ENCODE peak calls at places on chromosomes 13 and 19, in five cellular contexts. B is upper lobe of left lung, R is sigmoid colon, D is A549, F is Peyer's patch. V is an unnamed sample.

GRCh38 chr13:28548872-28549271 is 53.9 kb upstream of the FLT1 start:
- DNase-seq in B (no peak), R (no peak), D (no peak), F (no peak), V (no peak)

GRCh38 chr19:6730153-6730804 is 7.1 kb downstream of the GPR108 start:
- DNase-seq in B (peak; percentile 98), R (peak; percentile 86), D (peak; percentile 49), F (peak; percentile 92), V (peak; percentile 98)

GRCh38 chr13:23679214-23679613 is 109.0 kb downstream of the TNFRSF19 start:
- DNase-seq in B (no peak), R (no peak), D (no peak), F (no peak), V (no peak)

GRCh38 chr19:35458821-35459391 is 10.8 kb downstream of the FFAR2 start:
- DNase-seq in B (peak; percentile 42), R (no peak), D (no peak), F (peak; percentile 69), V (no peak)

GRCh38 chr19:15249912-15250634 is 17.8 kb upstream of the EPHX3 start:
- DNase-seq in B (no peak), R (peak; percentile 80), D (no peak), F (no peak), V (peak; percentile 62)

GRCh38 chr13:30045916-30046704 is 195.7 kb upstream of the UBL3 start:
- DNase-seq in B (no peak), R (no peak), D (no peak), F (no peak), V (no peak)

GRCh38 chr13:30354481-30355404 is 47.4 kb upstream of the KATNAL1 start:
- DNase-seq in B (no peak), R (no peak), D (no peak), F (no peak), V (no peak)

GRCh38 chr13:93254775-93255174 is 28.2 kb downstream of the GPC6 start:
- DNase-seq in B (no peak), R (no peak), D (no peak), F (no peak), V (no peak)

GRCh38 chr19:51259348-51260245 is 8.7 kb downstream of the SIGLECL1 start:
- DNase-seq in B (peak; percentile 23), R (no peak), D (peak; percentile 43), F (peak; percentile 47), V (no peak)

GRCh38 chr13:77172650-77173049 is 145.7 kb upstream of the FBXL3 start:
- DNase-seq in B (no peak), R (no peak), D (no peak), F (no peak), V (no peak)

GRCh38 chr13:49071341-49071937 is 95.7 kb downstream of the FNDC3A start:
- DNase-seq in B (no peak), R (no peak), D (no peak), F (no peak), V (no peak)

GRCh38 chr19:33373701-33374405 is at the start of gene CEBPG:
- DNase-seq in B (peak; percentile 68), R (peak; percentile 78), D (peak; percentile 93), F (peak; percentile 70), V (peak; percentile 67)

GRCh38 chr13:21522130-21522529 is 63.0 kb upstream of the ZDHHC20 start:
- DNase-seq in B (no peak), R (no peak), D (no peak), F (no peak), V (no peak)

GRCh38 chr13:84399320-84400085 is 517.2 kb upstream of the SLITRK1 start:
- DNase-seq in B (no peak), R (no peak), D (no peak), F (no peak), V (no peak)

GRCh38 chr13:78045916-78046315 is 127.3 kb upstream of the EDNRB start:
- DNase-seq in B (no peak), R (no peak), D (no peak), F (no peak), V (no peak)

GRCh38 chr19:55340784-55341147 is 1.1 kb downstream of the KMT5C start:
- DNase-seq in B (no peak), R (no peak), D (no peak), F (no peak), V (no peak)

GRCh38 chr19:29478578-29479565 is 46.9 kb upstream of the VSTM2B start:
- DNase-seq in B (no peak), R (no peak), D (peak; percentile 55), F (no peak), V (no peak)

GRCh38 chr13:97982286-97982685 is 28.8 kb downstream of the IPO5 start:
- DNase-seq in B (no peak), R (no peak), D (no peak), F (no peak), V (no peak)

GRCh38 chr13:47117268-47117667 is 220.4 kb upstream of the HTR2A start:
- DNase-seq in B (no peak), R (no peak), D (no peak), F (no peak), V (no peak)

GRCh38 chr19:50677636-50678035 is 28.4 kb downstream of the C19orf81 start:
- DNase-seq in B (no peak), R (no peak), D (no peak), F (no peak), V (no peak)

GRCh38 chr19:38717855-38718254 is 26.4 kb downstream of the CAPN12 start:
- DNase-seq in B (no peak), R (no peak), D (no peak), F (no peak), V (no peak)
- TF ChIP-seq POLR2A in B (no peak), R (no peak), D (no peak), F (no peak), V (no peak)

GRCh38 chr19:3096902-3097326 is 2.8 kb downstream of the GNA11 start:
- DNase-seq in B (no peak), R (no peak), D (no peak), F (no peak), V (no peak)
- H3K4me1 ChIP-seq in B (peaks cover 68% of the 10 kb centered on the region), R (peaks cover 73% of the 10 kb centered on the region), D (peaks cover 10% of the 10 kb centered on the region), F (peaks cover 36% of the 10 kb centered on the region), V (peaks cover 39% of the 10 kb centered on the region)

DNA sequence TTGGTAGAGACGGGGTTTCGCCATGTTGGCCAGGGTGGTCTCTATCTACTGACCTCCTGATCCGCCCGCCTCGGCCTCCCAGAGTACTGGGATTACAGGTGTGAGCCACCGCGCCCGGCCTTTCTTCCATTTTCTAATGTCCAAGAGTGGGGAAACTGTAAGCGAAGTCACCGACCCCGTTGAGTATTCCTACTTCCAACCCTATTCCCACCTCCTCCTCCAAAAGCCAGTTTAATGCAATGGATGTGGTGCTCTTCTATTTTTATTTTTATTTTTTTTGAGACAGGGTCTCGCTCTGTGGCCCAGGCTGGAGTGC is 449 bp downstream of the RNU6-9 start:
- DNase-seq in B (no peak), R (no peak), D (no peak), F (no peak), V (no peak)
- H3K4me3 ChIP-seq in B (no peak overlapping the region), R (peak overlapping the region; percentile 76), D (no peak overlapping the region), F (peak overlapping the region; percentile 96), V (peak overlapping the region; percentile 93)

DNA sequence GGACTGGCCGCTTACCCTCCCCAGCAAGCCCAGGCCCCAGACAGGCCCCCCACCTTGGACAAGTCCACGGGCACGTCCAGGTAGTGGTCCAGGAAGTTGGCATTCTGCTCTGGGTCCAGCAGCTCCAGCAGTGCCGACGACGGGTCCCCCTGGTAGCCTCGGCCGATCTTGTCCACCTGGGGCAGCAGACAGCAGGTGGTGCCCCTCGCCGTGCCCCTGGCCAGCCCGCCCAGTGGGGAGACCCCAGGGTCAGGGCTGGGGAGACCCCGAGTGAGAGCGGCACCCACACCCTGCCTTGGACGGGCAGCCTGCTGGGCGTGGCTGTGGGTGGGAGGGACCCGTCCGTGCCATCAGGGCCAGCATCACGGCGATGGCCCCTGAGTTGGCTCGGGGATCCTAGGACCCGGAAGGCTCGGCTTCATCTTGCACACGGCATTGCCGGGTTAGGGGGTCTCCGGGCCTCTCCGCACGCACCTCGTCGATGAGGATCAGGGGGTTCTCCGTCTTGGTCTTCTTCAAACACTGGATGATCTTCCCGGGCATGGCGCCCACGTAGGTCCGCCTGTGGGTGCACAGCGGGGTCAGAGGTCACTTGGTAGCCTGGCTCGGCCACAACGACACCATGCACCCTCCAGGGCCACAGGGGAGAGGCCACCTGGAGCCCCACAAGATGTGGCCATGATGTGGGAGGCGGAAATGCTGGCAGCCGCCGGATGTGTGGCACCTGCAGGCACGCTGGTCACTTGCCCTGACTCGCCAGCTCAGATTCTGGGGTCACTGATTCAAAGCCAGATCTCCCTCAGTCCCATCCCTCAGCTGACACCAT is 6.3 kb downstream of the RPL36 start:
- DNase-seq in B (no peak), R (peak; percentile 65), D (no peak), F (no peak), V (peak; percentile 13)
- TF ChIP-seq POLR2A in B (no peak), R (no peak), D (no peak), F (no peak), V (no peak)

GRCh38 chr19:42193294-42193693 is 24.2 kb downstream of the DEDD2 start:
- DNase-seq in B (no peak), R (no peak), D (no peak), F (no peak), V (no peak)

GRCh38 chr19:42197375-42197817 is 20.1 kb downstream of the DEDD2 start:
- DNase-seq in B (peak; percentile 78), R (no peak), D (no peak), F (peak; percentile 67), V (no peak)

GRCh38 chr19:42193706-42194105 is 23.8 kb downstream of the DEDD2 start:
- DNase-seq in B (no peak), R (no peak), D (no peak), F (no peak), V (no peak)

GRCh38 chr19:42198676-42199439 is 18.6 kb downstream of the DEDD2 start:
- DNase-seq in B (peak; percentile 46), R (no peak), D (no peak), F (peak; percentile 93), V (no peak)

DNA sequence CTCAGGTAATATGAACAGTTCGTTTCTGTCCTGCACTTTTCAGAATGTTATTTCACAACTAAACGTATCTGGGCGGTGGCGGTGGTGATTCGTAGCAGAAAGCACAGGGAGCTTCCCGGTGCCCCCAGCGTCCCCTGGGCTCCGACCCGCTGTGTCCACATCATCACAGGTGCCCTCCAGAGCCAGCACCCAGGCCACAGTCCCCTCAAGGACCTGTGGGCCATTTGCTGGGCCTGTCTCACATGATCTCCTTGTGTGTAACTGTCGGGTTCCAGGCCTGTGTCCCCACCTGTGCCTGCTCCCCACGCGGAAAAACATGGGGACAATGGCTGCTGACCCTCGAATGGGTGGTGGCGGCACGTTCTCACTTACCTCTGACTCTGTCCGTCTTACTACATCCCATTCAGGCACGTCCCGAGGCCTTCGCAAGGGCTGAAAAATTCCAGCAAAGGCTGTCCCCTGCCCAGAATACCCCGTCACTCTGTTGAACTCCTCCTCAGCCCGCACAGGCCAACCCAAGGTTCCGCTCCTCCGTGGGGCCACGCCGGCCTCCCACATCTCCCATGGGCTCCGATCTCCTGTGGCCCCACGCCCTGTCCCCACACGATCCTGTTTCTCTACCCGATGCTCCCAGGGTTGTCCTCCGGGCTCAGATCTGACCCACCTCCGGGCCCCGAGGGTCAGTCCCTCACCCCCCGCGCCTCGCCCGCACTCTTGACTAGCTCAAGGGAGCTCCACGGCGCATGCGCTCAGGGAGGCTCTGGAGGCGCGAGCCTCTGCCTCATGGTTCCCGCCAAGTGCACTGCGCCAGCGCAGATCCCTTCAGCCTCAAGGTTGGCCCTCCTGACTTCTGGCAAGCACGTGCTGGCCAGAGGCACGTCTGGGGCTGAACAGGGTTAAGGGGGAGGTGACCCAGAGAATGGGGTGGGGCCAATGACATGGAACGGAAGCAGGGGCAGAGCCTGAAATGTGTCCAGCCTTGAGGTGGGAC is 21.2 kb downstream of the DEDD2 start:
- DNase-seq in B (no peak), R (no peak), D (no peak), F (no peak), V (no peak)
- H3K4me1 ChIP-seq in B (peaks cover 48% of the 10 kb centered on the region), R (no peaks in the 10 kb centered on the region), D (peaks cover 13% of the 10 kb centered on the region), F (peaks cover 43% of the 10 kb centered on the region), V (no peaks in the 10 kb centered on the region)

GRCh38 chr19:12996542-12997094 is 1.3 kb downstream of the NFIX start:
- DNase-seq in B (peak; percentile 48), R (no peak), D (no peak), F (no peak), V (no peak)
- H3K4me3 ChIP-seq in B (peak overlapping the region; percentile 88), R (peak overlapping the region; percentile 97), D (peak overlapping the region; percentile 62), F (peak overlapping the region; percentile 86), V (peak overlapping the region; percentile 74)

V was measured in ovary.